ENCODE peak calls at places on chromosome 21, in five cellular contexts. A is RCC 7860; R is stimulated activated CD4-positive, alpha-beta T cell treated with anti-CD3 and anti-CD28 coated beads, Interleukin-4, amount 100 ng/mL, for 24 hours; T is NCI-H1436; P is tibial artery. E is an unnamed sample.

GRCh38 chr21:38853421-38853919 is 47.7 kb downstream of the ETS2 start:
- DNase-seq in A (peak), R (no peak), T (peak), P (no peak), E (peak)

GRCh38 chr21:45508607-45509565 is 33.4 kb downstream of the SLC19A1 start:
- DNase-seq in A (no peak), R (no peak), T (no peak), P (peak), E (no peak)

GRCh38 chr21:36425286-36425685 is 40.1 kb downstream of the CHAF1B start:
- DNase-seq in A (no peak), R (no peak), T (no peak), P (no peak), E (no peak)

GRCh38 chr21:29403291-29403690 is 104.6 kb downstream of the BACH1 start:
- DNase-seq in A (no peak), R (no peak), T (no peak), P (no peak), E (no peak)

GRCh38 chr21:42747267-42747701 is 93.9 kb downstream of the PDE9A start:
- DNase-seq in A (no peak), R (no peak), T (no peak), P (peak), E (no peak)

GRCh38 chr21:35635261-35635660 is 425.1 kb downstream of the SETD4 start:
- DNase-seq in A (peak), R (no peak), T (no peak), P (no peak), E (peak)

GRCh38 chr21:45576838-45577737 is 34.8 kb upstream of the SLC19A1 start:
- DNase-seq in A (no peak), R (no peak), T (no peak), P (peak), E (no peak)

GRCh38 chr21:37784591-37785318 is 131.5 kb downstream of the KCNJ6 start:
- DNase-seq in A (no peak), R (no peak), T (no peak), P (no peak), E (no peak)

GRCh38 chr21:39373634-39374033 is 24.7 kb upstream of the HMGN1 start:
- DNase-seq in A (no peak), R (no peak), T (peak), P (no peak), E (peak)

GRCh38 chr21:38688068-38688467 is 117.7 kb upstream of the ETS2 start:
- DNase-seq in A (no peak), R (no peak), T (peak), P (no peak), E (no peak)

GRCh38 chr21:45525910-45526306 is 16.3 kb downstream of the SLC19A1 start:
- DNase-seq in A (no peak), R (no peak), T (no peak), P (peak), E (no peak)

E was measured in fibroblast of villous mesenchyme.